ENCODE peak calls at places on chromosomes 1 and 21, in seven cellular contexts. E is BJ; P is activated T-cell treated with anti-CD3 and anti-CD28 coated beads for 48 hours; V is progenitor cell of endocrine pancreas; J is endothelial cell; D is GM23338; H is stimulated activated effector memory CD8-positive, alpha-beta T cell treated with anti-CD3 and anti-CD28 coated beads, Interleukin-12 subunit alpha, Interleukin-12 subunit beta, amount 100 ng/mL, for 72 hours. M is an unnamed sample.

GRCh38 chr1:212917858-212918257 is 32.5 kb upstream of the VASH2 start:
- DNase-seq in D (no peak), H (no peak), V (no peak), P (no peak), J (no peak), E (no peak), M (no peak)

GRCh38 chr1:10685851-10686403 is 110.5 kb downstream of the CASZ1 start:
- DNase-seq in V (no peak), J (no peak), H (no peak), D (no peak), P (no peak), E (no peak), M (no peak)

GRCh38 chr1:94398356-94398755 is 19.8 kb upstream of the ABCD3 start:
- DNase-seq in D (no peak), E (no peak), P (no peak), V (no peak), H (no peak), J (no peak), M (no peak)

GRCh38 chr1:238589843-238590435 is 699.2 kb upstream of the ZP4 start:
- DNase-seq in E (peak; percentile 57), P (no peak), D (no peak), J (no peak), V (no peak), H (no peak), M (peak; percentile 68)

GRCh38 chr1:17460265-17460664 is 20.8 kb upstream of the RCC2 start:
- DNase-seq in J (no peak), E (no peak), D (no peak), V (no peak), P (no peak), H (no peak), M (no peak)

GRCh38 chr1:97071163-97071562 is 349.6 kb downstream of the PTBP2 start:
- DNase-seq in J (no peak), H (no peak), P (no peak), D (no peak), V (no peak), E (no peak), M (no peak)

GRCh38 chr1:230423936-230424335 is 2.2 kb downstream of the PGBD5 start:
- DNase-seq in P (no peak), J (no peak), E (no peak), V (no peak), D (no peak), H (no peak), M (no peak)

GRCh38 chr1:204283711-204284651 is 70.2 kb upstream of the GOLT1A start:
- DNase-seq in P (no peak), H (no peak), J (no peak), D (no peak), V (no peak), E (no peak), M (no peak)

GRCh38 chr1:9822897-9823692 is 670 bp downstream of the CLSTN1 start:
- DNase-seq in H (peak; percentile 62), J (no peak), V (no peak), D (peak; percentile 56), P (peak; percentile 21), E (no peak), M (no peak)

GRCh38 chr21:28324690-28325089 is 668.0 kb downstream of the LTN1 start:
- DNase-seq in H (no peak), J (no peak), D (no peak), V (no peak), P (no peak), E (no peak), M (no peak)

GRCh38 chr1:116122955-116123757 is 12.0 kb downstream of the MAB21L3 start:
- DNase-seq in D (no peak), J (no peak), H (peak; percentile 28), E (peak; percentile 86), V (no peak), P (no peak), M (peak; percentile 56)

GRCh38 chr1:27233677-27234053 is 767 bp upstream of the WDTC1 start:
- DNase-seq in J (peak; percentile 8), P (peak; percentile 4), H (no peak), D (peak; percentile 43), V (no peak), E (no peak), M (no peak)

GRCh38 chr1:229714964-229715603 is 89.0 kb downstream of the URB2 start:
- DNase-seq in E (no peak), J (no peak), P (peak; percentile 23), H (peak; percentile 75), D (peak; percentile 79), V (no peak), M (no peak)

GRCh38 chr1:168112673-168113305 is 23.9 kb downstream of the GPR161 start:
- DNase-seq in E (no peak), H (peak; percentile 54), P (peak; percentile 51), D (no peak), J (no peak), V (no peak), M (peak; percentile 50)

GRCh38 chr1:6285356-6285755 is 24.5 kb upstream of the GPR153 start:
- DNase-seq in P (no peak), E (no peak), D (no peak), V (no peak), J (no peak), H (no peak), M (no peak)

GRCh38 chr1:203351037-203351625 is at the start of gene FMOD:
- DNase-seq in H (no peak), D (peak; percentile 71), V (no peak), P (no peak), J (no peak), E (no peak), M (no peak)

GRCh38 chr21:25189497-25189896 is 417.8 kb downstream of the MRPL39 start:
- DNase-seq in D (no peak), V (no peak), E (no peak), P (no peak), H (no peak), J (no peak), M (no peak)

GRCh38 chr1:115411388-115412063 is 73.5 kb upstream of the NGF start:
- DNase-seq in D (no peak), E (peak; percentile 80), H (no peak), J (no peak), V (no peak), P (no peak), M (no peak)

GRCh38 chr1:182611787-182612186 is 7.6 kb upstream of the RGS16 start:
- DNase-seq in P (no peak), V (no peak), H (no peak), D (peak; percentile 82), J (no peak), E (no peak), M (no peak)

GRCh38 chr1:3907031-3907534 is 7.0 kb upstream of the C1orf174 start:
- DNase-seq in E (no peak), P (peak; percentile 51), J (peak; percentile 35), V (no peak), H (no peak), D (peak; percentile 34), M (no peak)

GRCh38 chr1:5508669-5509330 is 483.4 kb downstream of the NPHP4 start:
- DNase-seq in J (no peak), P (no peak), E (no peak), H (no peak), D (no peak), V (no peak), M (no peak)

GRCh38 chr1:232300461-232300860 is 329.5 kb downstream of the SIPA1L2 start:
- DNase-seq in E (no peak), D (no peak), H (no peak), V (no peak), P (no peak), J (no peak), M (no peak)

GRCh38 chr1:25668931-25669573 is 52.5 kb downstream of the MAN1C1 start:
- DNase-seq in P (no peak), V (no peak), D (no peak), J (no peak), H (no peak), E (no peak), M (no peak)

GRCh38 chr1:110308247-110308646 is 30.9 kb upstream of the RBM15 start:
- DNase-seq in J (no peak), H (no peak), P (no peak), E (peak; percentile 67), V (no peak), D (no peak), M (peak; percentile 76)

GRCh38 chr1:247110627-247111258 is 6.6 kb upstream of the ZNF669 start:
- DNase-seq in V (no peak), D (peak; percentile 58), J (no peak), H (no peak), E (no peak), P (no peak), M (no peak)

GRCh38 chr1:92476071-92476607 is 10.6 kb downstream of the GFI1 start:
- DNase-seq in P (peak; percentile 43), H (peak; percentile 74), E (no peak), V (no peak), J (no peak), D (peak; percentile 37), M (no peak)

M was measured in non-pigmented ciliary epithelial cell.